ENCODE peak calls at places on chromosome 2, in ten cellular contexts. One of them, this sample, is unnamed.

GRCh38 chr2:101012706-101013181 is 10.7 kb downstream of the RPL31 start:
- DNase-seq in left cardiac atrium: no peak
- DNase-seq in mucosa of descending colon: no peak
- DNase-seq in neural crest cell: peak
- DNase-seq in fibroblast of villous mesenchyme: peak
- DNase-seq in activated T-cell treated with anti-CD3 and anti-CD28 coated beads, Interleukin-2, amount 50 U/mL, for 72 hours: peak
- DNase-seq in amniotic stem cell: no peak
- DNase-seq in spleen: no peak
- DNase-seq in progenitor cell of endocrine pancreas: peak
- DNase-seq in NCI-H510A treated with DMSO at 0.1 percent for 48 hours: peak
- DNase-seq in this sample: no peak

GRCh38 chr2:55063226-55063625 is 13.0 kb upstream of the RTN4 start:
- DNase-seq in fibroblast of villous mesenchyme: no peak
- DNase-seq in amniotic stem cell: no peak
- DNase-seq in neural crest cell: no peak
- DNase-seq in activated T-cell treated with anti-CD3 and anti-CD28 coated beads, Interleukin-2, amount 50 U/mL, for 72 hours: no peak
- DNase-seq in left cardiac atrium: no peak
- DNase-seq in mucosa of descending colon: no peak
- DNase-seq in progenitor cell of endocrine pancreas: no peak
- DNase-seq in spleen: no peak
- DNase-seq in NCI-H510A treated with DMSO at 0.1 percent for 48 hours: no peak
- DNase-seq in this sample: no peak

GRCh38 chr2:6069354-6069753 is 377.2 kb downstream of the SOX11 start:
- DNase-seq in progenitor cell of endocrine pancreas: no peak
- DNase-seq in activated T-cell treated with anti-CD3 and anti-CD28 coated beads, Interleukin-2, amount 50 U/mL, for 72 hours: no peak
- DNase-seq in neural crest cell: no peak
- DNase-seq in fibroblast of villous mesenchyme: no peak
- DNase-seq in amniotic stem cell: no peak
- DNase-seq in spleen: no peak
- DNase-seq in NCI-H510A treated with DMSO at 0.1 percent for 48 hours: peak
- DNase-seq in left cardiac atrium: no peak
- DNase-seq in mucosa of descending colon: no peak
- DNase-seq in this sample: no peak

GRCh38 chr2:23244656-23245055 is 140.3 kb upstream of the KLHL29 start:
- DNase-seq in mucosa of descending colon: no peak
- DNase-seq in amniotic stem cell: no peak
- DNase-seq in activated T-cell treated with anti-CD3 and anti-CD28 coated beads, Interleukin-2, amount 50 U/mL, for 72 hours: no peak
- DNase-seq in left cardiac atrium: no peak
- DNase-seq in neural crest cell: no peak
- DNase-seq in progenitor cell of endocrine pancreas: no peak
- DNase-seq in spleen: no peak
- DNase-seq in fibroblast of villous mesenchyme: peak
- DNase-seq in NCI-H510A treated with DMSO at 0.1 percent for 48 hours: no peak
- DNase-seq in this sample: no peak

GRCh38 chr2:237057893-237058300 is 27.8 kb upstream of the COPS8 start:
- DNase-seq in amniotic stem cell: no peak
- DNase-seq in spleen: no peak
- DNase-seq in progenitor cell of endocrine pancreas: no peak
- DNase-seq in NCI-H510A treated with DMSO at 0.1 percent for 48 hours: no peak
- DNase-seq in mucosa of descending colon: no peak
- DNase-seq in fibroblast of villous mesenchyme: no peak
- DNase-seq in activated T-cell treated with anti-CD3 and anti-CD28 coated beads, Interleukin-2, amount 50 U/mL, for 72 hours: no peak
- DNase-seq in left cardiac atrium: no peak
- DNase-seq in neural crest cell: no peak
- DNase-seq in this sample: no peak

GRCh38 chr2:85830645-85831044 is 58.1 kb downstream of the ST3GAL5 start:
- DNase-seq in amniotic stem cell: no peak
- DNase-seq in fibroblast of villous mesenchyme: no peak
- DNase-seq in activated T-cell treated with anti-CD3 and anti-CD28 coated beads, Interleukin-2, amount 50 U/mL, for 72 hours: no peak
- DNase-seq in left cardiac atrium: no peak
- DNase-seq in neural crest cell: no peak
- DNase-seq in spleen: no peak
- DNase-seq in progenitor cell of endocrine pancreas: no peak
- DNase-seq in mucosa of descending colon: no peak
- DNase-seq in NCI-H510A treated with DMSO at 0.1 percent for 48 hours: no peak
- DNase-seq in this sample: no peak

GRCh38 chr2:218727502-218728165 is 17.0 kb downstream of the TTLL4 start:
- DNase-seq in neural crest cell: no peak
- DNase-seq in NCI-H510A treated with DMSO at 0.1 percent for 48 hours: peak
- DNase-seq in mucosa of descending colon: no peak
- DNase-seq in activated T-cell treated with anti-CD3 and anti-CD28 coated beads, Interleukin-2, amount 50 U/mL, for 72 hours: no peak
- DNase-seq in left cardiac atrium: no peak
- DNase-seq in spleen: no peak
- DNase-seq in amniotic stem cell: no peak
- DNase-seq in progenitor cell of endocrine pancreas: no peak
- DNase-seq in fibroblast of villous mesenchyme: peak
- DNase-seq in this sample: no peak

GRCh38 chr2:25333981-25334380 is 7.7 kb downstream of the DNMT3A start:
- DNase-seq in left cardiac atrium: no peak
- DNase-seq in spleen: peak
- DNase-seq in NCI-H510A treated with DMSO at 0.1 percent for 48 hours: no peak
- DNase-seq in activated T-cell treated with anti-CD3 and anti-CD28 coated beads, Interleukin-2, amount 50 U/mL, for 72 hours: no peak
- DNase-seq in amniotic stem cell: no peak
- DNase-seq in fibroblast of villous mesenchyme: no peak
- DNase-seq in mucosa of descending colon: no peak
- DNase-seq in neural crest cell: no peak
- DNase-seq in progenitor cell of endocrine pancreas: no peak
- DNase-seq in this sample: no peak

GRCh38 chr2:144078091-144078490 is 441.8 kb downstream of the ZEB2 start:
- DNase-seq in NCI-H510A treated with DMSO at 0.1 percent for 48 hours: no peak
- DNase-seq in left cardiac atrium: no peak
- DNase-seq in activated T-cell treated with anti-CD3 and anti-CD28 coated beads, Interleukin-2, amount 50 U/mL, for 72 hours: no peak
- DNase-seq in fibroblast of villous mesenchyme: peak
- DNase-seq in amniotic stem cell: no peak
- DNase-seq in spleen: no peak
- DNase-seq in neural crest cell: no peak
- DNase-seq in mucosa of descending colon: no peak
- DNase-seq in progenitor cell of endocrine pancreas: no peak
- DNase-seq in this sample: no peak

GRCh38 chr2:120815292-120815691 is 79.6 kb downstream of the GLI2 start:
- DNase-seq in progenitor cell of endocrine pancreas: no peak
- DNase-seq in activated T-cell treated with anti-CD3 and anti-CD28 coated beads, Interleukin-2, amount 50 U/mL, for 72 hours: no peak
- DNase-seq in fibroblast of villous mesenchyme: no peak
- DNase-seq in spleen: peak
- DNase-seq in neural crest cell: no peak
- DNase-seq in amniotic stem cell: no peak
- DNase-seq in left cardiac atrium: peak
- DNase-seq in NCI-H510A treated with DMSO at 0.1 percent for 48 hours: no peak
- DNase-seq in mucosa of descending colon: no peak
- DNase-seq in this sample: no peak